ENCODE peak calls at places on chromosome 1, in four cellular contexts. One of them, this sample, is unnamed.

GRCh38 chr1:92759361-92759760 is 25.5 kb downstream of the EVI5 start:
- DNase-seq in IMR-90: peak
- DNase-seq in GM20000: no peak
- DNase-seq in cardiac fibroblast: peak
- DNase-seq in this sample: no peak

GRCh38 chr1:85264150-85264549 is 4.7 kb upstream of the C1orf52 start:
- DNase-seq in IMR-90: peak
- DNase-seq in cardiac fibroblast: peak
- DNase-seq in GM20000: no peak
- DNase-seq in this sample: no peak

GRCh38 chr1:215079456-215079855 is 3.1 kb upstream of the KCNK2 start:
- DNase-seq in GM20000: no peak
- DNase-seq in IMR-90: peak
- DNase-seq in cardiac fibroblast: no peak
- DNase-seq in this sample: no peak

GRCh38 chr1:99115231-99115630 is 110.6 kb upstream of the PLPPR5 start:
- DNase-seq in GM20000: no peak
- DNase-seq in IMR-90: no peak
- DNase-seq in cardiac fibroblast: no peak
- DNase-seq in this sample: no peak

GRCh38 chr1:247096544-247096943 is 7.6 kb downstream of the ZNF669 start:
- DNase-seq in IMR-90: no peak
- DNase-seq in GM20000: no peak
- DNase-seq in cardiac fibroblast: no peak
- DNase-seq in this sample: no peak

GRCh38 chr1:48878191-48878940 is 101.7 kb upstream of the BEND5 start:
- DNase-seq in GM20000: no peak
- DNase-seq in cardiac fibroblast: peak
- DNase-seq in IMR-90: peak
- DNase-seq in this sample: no peak

GRCh38 chr1:240649733-240650700 is 38.1 kb upstream of the GREM2 start:
- DNase-seq in GM20000: no peak
- DNase-seq in IMR-90: no peak
- DNase-seq in cardiac fibroblast: no peak
- DNase-seq in this sample: no peak

GRCh38 chr1:226578946-226579639 is 30.5 kb downstream of the STUM start:
- DNase-seq in IMR-90: no peak
- DNase-seq in GM20000: no peak
- DNase-seq in cardiac fibroblast: no peak
- DNase-seq in this sample: no peak

GRCh38 chr1:23779826-23780371 is 1.7 kb downstream of the PITHD1 start:
- DNase-seq in IMR-90: peak
- DNase-seq in GM20000: no peak
- DNase-seq in cardiac fibroblast: peak
- DNase-seq in this sample: no peak

GRCh38 chr1:226662704-226663326 is 76.3 kb downstream of the ITPKB start:
- DNase-seq in GM20000: peak
- DNase-seq in IMR-90: peak
- DNase-seq in cardiac fibroblast: peak
- DNase-seq in this sample: peak

GRCh38 chr1:39574646-39575045 is 1.9 kb downstream of the PABPC4 start:
- DNase-seq in cardiac fibroblast: peak
- DNase-seq in GM20000: no peak
- DNase-seq in IMR-90: peak
- DNase-seq in this sample: no peak

GRCh38 chr1:56081151-56081550 is 498.2 kb downstream of the PLPP3 start:
- DNase-seq in GM20000: no peak
- DNase-seq in IMR-90: peak
- DNase-seq in cardiac fibroblast: peak
- DNase-seq in this sample: no peak

GRCh38 chr1:181123173-181123572 is 34.7 kb downstream of the IER5 start:
- DNase-seq in cardiac fibroblast: no peak
- DNase-seq in IMR-90: no peak
- DNase-seq in GM20000: no peak
- DNase-seq in this sample: no peak

GRCh38 chr1:108316545-108316944 is 72.7 kb upstream of the NBPF4 start:
- DNase-seq in cardiac fibroblast: peak
- DNase-seq in IMR-90: peak
- DNase-seq in GM20000: no peak
- DNase-seq in this sample: no peak
- TF ChIP-seq CTCF in cardiac fibroblast: peak
- TF ChIP-seq CTCF in IMR-90: peak
- TF ChIP-seq CTCF in GM20000: no peak
- TF ChIP-seq CTCF in this sample: no peak

GRCh38 chr1:43074244-43074643 is 97.8 kb downstream of the EBNA1BP2 start:
- DNase-seq in GM20000: no peak
- DNase-seq in IMR-90: no peak
- DNase-seq in cardiac fibroblast: no peak
- DNase-seq in this sample: no peak
- TF ChIP-seq CTCF in GM20000: no peak
- TF ChIP-seq CTCF in IMR-90: no peak
- TF ChIP-seq CTCF in cardiac fibroblast: no peak
- TF ChIP-seq CTCF in this sample: no peak

GRCh38 chr1:50967416-50968020 is 2.5 kb upstream of the CDKN2C start:
- DNase-seq in IMR-90: no peak
- DNase-seq in cardiac fibroblast: peak
- DNase-seq in GM20000: peak
- DNase-seq in this sample: peak
- TF ChIP-seq CTCF in IMR-90: no peak
- TF ChIP-seq CTCF in cardiac fibroblast: no peak
- TF ChIP-seq CTCF in GM20000: no peak
- TF ChIP-seq CTCF in this sample: no peak

GRCh38 chr1:2163205-2163604 is 31.4 kb downstream of the FAAP20 start:
- DNase-seq in cardiac fibroblast: no peak
- DNase-seq in GM20000: no peak
- DNase-seq in IMR-90: no peak
- DNase-seq in this sample: no peak
- TF ChIP-seq CTCF in cardiac fibroblast: no peak
- TF ChIP-seq CTCF in GM20000: no peak
- TF ChIP-seq CTCF in IMR-90: peak
- TF ChIP-seq CTCF in this sample: no peak

DNA sequence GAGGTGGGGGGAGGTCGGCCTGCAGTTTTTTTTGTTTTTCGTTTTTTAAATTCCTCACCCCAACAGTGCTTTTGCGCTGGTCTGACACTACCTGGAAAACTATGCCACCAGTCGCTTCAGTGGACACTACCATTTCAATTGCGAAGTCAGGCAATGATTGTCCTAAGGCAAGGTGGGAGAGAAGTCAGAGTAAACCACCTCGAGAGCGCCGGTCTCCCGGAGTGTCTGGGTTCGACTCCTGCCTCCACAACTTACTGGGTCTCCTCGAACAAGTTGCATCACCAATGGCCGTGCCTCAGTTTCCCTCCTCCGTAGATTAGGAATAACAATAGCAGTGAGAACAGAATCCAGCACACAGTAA is 593 bp upstream of the SLC44A3 start:
- DNase-seq in IMR-90: no peak
- DNase-seq in cardiac fibroblast: no peak
- DNase-seq in GM20000: no peak
- DNase-seq in this sample: no peak
- TF ChIP-seq CTCF in IMR-90: no peak
- TF ChIP-seq CTCF in cardiac fibroblast: no peak
- TF ChIP-seq CTCF in GM20000: no peak
- TF ChIP-seq CTCF in this sample: no peak

GRCh38 chr1:222769181-222769580 is 32.2 kb downstream of the FAM177B start:
- DNase-seq in GM20000: no peak
- DNase-seq in IMR-90: no peak
- DNase-seq in cardiac fibroblast: no peak
- DNase-seq in this sample: no peak
- TF ChIP-seq CTCF in GM20000: no peak
- TF ChIP-seq CTCF in IMR-90: no peak
- TF ChIP-seq CTCF in cardiac fibroblast: no peak
- TF ChIP-seq CTCF in this sample: peak

GRCh38 chr1:52365746-52366516 is at the start of gene CC2D1B:
- DNase-seq in GM20000: peak
- DNase-seq in cardiac fibroblast: peak
- DNase-seq in IMR-90: peak
- DNase-seq in this sample: peak
- TF ChIP-seq CTCF in GM20000: no peak
- TF ChIP-seq CTCF in cardiac fibroblast: no peak
- TF ChIP-seq CTCF in IMR-90: peak
- TF ChIP-seq CTCF in this sample: no peak

DNA sequence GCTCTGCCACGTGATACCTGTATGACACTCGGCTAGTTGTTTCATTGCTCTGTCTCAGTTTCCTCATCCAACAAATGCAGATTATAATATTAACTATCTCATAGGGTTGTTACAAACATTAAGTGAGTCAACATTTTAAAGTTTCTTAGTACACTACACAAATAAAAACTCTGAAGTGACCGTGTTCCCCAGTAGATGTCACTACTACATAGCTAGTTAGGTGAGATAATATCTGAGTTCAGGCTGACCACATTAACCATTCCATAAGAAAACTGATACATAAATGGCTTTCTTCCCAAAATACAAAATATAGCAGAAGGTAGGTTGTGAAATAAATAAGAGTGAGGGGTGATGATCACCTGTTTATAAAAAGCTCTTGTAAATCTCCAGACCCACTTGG is 214.1 kb downstream of the NUF2 start:
- DNase-seq in IMR-90: peak
- DNase-seq in GM20000: no peak
- DNase-seq in cardiac fibroblast: peak
- DNase-seq in this sample: no peak
- TF ChIP-seq CTCF in IMR-90: peak
- TF ChIP-seq CTCF in GM20000: no peak
- TF ChIP-seq CTCF in cardiac fibroblast: peak
- TF ChIP-seq CTCF in this sample: peak

GRCh38 chr1:19059773-19060172 is 103.3 kb upstream of the IFFO2 start:
- DNase-seq in GM20000: no peak
- DNase-seq in IMR-90: no peak
- DNase-seq in cardiac fibroblast: no peak
- DNase-seq in this sample: peak

GRCh38 chr1:19055001-19055400 is 98.5 kb upstream of the IFFO2 start:
- DNase-seq in IMR-90: no peak
- DNase-seq in cardiac fibroblast: no peak
- DNase-seq in GM20000: no peak
- DNase-seq in this sample: no peak

GRCh38 chr1:19058476-19058797 is 102.0 kb upstream of the IFFO2 start:
- DNase-seq in IMR-90: no peak
- DNase-seq in cardiac fibroblast: no peak
- DNase-seq in GM20000: no peak
- DNase-seq in this sample: no peak

GRCh38 chr1:19057784-19058475 is 101.5 kb upstream of the IFFO2 start:
- DNase-seq in IMR-90: no peak
- DNase-seq in GM20000: no peak
- DNase-seq in cardiac fibroblast: no peak
- DNase-seq in this sample: no peak

GRCh38 chr1:19057182-19057779 is 100.8 kb upstream of the IFFO2 start:
- DNase-seq in IMR-90: no peak
- DNase-seq in GM20000: no peak
- DNase-seq in cardiac fibroblast: no peak
- DNase-seq in this sample: no peak
- TF ChIP-seq CTCF in IMR-90: no peak
- TF ChIP-seq CTCF in GM20000: no peak
- TF ChIP-seq CTCF in cardiac fibroblast: no peak
- TF ChIP-seq CTCF in this sample: no peak

GRCh38 chr1:90729484-90730246 is 12.6 kb upstream of the BARHL2 start:
- DNase-seq in GM20000: peak
- DNase-seq in cardiac fibroblast: no peak
- DNase-seq in IMR-90: no peak
- DNase-seq in this sample: peak
- TF ChIP-seq CTCF in GM20000: peak
- TF ChIP-seq CTCF in cardiac fibroblast: no peak
- TF ChIP-seq CTCF in IMR-90: peak
- TF ChIP-seq CTCF in this sample: peak

This sample was measured in GM13977.